ENCODE peak calls at places on chromosome 3, in five cellular contexts. G is left ventricle myocardium inferior, H is HL-60, N is endodermal cell, B is cardiac muscle cell. C is an unnamed sample.

GRCh38 chr3:186724911-186725310 is 7.8 kb downstream of the KNG1 start:
- DNase-seq in G (no peak), H (no peak), N (no peak), B (no peak), C (no peak)

GRCh38 chr3:194133661-194134230 is 2.2 kb upstream of the HES1 start:
- DNase-seq in G (peak; percentile 75), H (no peak), N (peak; percentile 90), B (peak; percentile 66), C (peak; percentile 37)

GRCh38 chr3:151259664-151260063 is 18.7 kb downstream of the P2RY14 start:
- DNase-seq in G (no peak), H (no peak), N (no peak), B (no peak), C (no peak)

GRCh38 chr3:107198522-107199271 is 178.5 kb upstream of the CCDC54 start:
- DNase-seq in G (peak; percentile 64), H (no peak), N (no peak), B (no peak), C (no peak)

GRCh38 chr3:170961616-170962400 is 53.4 kb upstream of the EIF5A2 start:
- DNase-seq in G (no peak), H (no peak), N (no peak), B (peak; percentile 46), C (peak; percentile 59)

GRCh38 chr3:114219741-114220140 is 17.6 kb downstream of the ZNF80 start:
- DNase-seq in G (no peak), H (no peak), N (no peak), B (peak; percentile 11), C (no peak)

GRCh38 chr3:49780080-49780967 is 6.0 kb downstream of the IP6K1 start:
- DNase-seq in G (no peak), H (no peak), N (no peak), B (no peak), C (no peak)

GRCh38 chr3:59251899-59252298 is 202.1 kb upstream of the CFAP20DC start:
- DNase-seq in G (no peak), H (no peak), N (no peak), B (no peak), C (no peak)

GRCh38 chr3:190586631-190587000 is 72.7 kb downstream of the IL1RAP start:
- DNase-seq in G (no peak), H (no peak), N (no peak), B (no peak), C (no peak)

GRCh38 chr3:61733866-61734265 is 172.5 kb downstream of the PTPRG start:
- DNase-seq in G (peak; percentile 28), H (no peak), N (no peak), B (no peak), C (no peak)

GRCh38 chr3:25469609-25470008 is 41.5 kb downstream of the RARB start:
- DNase-seq in G (peak; percentile 41), H (no peak), N (no peak), B (no peak), C (no peak)

GRCh38 chr3:169668957-169669681 is 5.6 kb upstream of the MECOM start:
- DNase-seq in G (peak; percentile 76), H (no peak), N (peak; percentile 93), B (peak; percentile 88), C (peak; percentile 74)

GRCh38 chr3:114351822-114352145 is 58.0 kb downstream of the TIGIT start:
- DNase-seq in G (no peak), H (no peak), N (no peak), B (no peak), C (no peak)

GRCh38 chr3:4782095-4782494 is 197.1 kb upstream of the BHLHE40 start:
- DNase-seq in G (no peak), H (no peak), N (no peak), B (no peak), C (no peak)

GRCh38 chr3:107392549-107393165 is 15.4 kb downstream of the CCDC54 start:
- DNase-seq in G (no peak), H (no peak), N (no peak), B (no peak), C (no peak)

DNA sequence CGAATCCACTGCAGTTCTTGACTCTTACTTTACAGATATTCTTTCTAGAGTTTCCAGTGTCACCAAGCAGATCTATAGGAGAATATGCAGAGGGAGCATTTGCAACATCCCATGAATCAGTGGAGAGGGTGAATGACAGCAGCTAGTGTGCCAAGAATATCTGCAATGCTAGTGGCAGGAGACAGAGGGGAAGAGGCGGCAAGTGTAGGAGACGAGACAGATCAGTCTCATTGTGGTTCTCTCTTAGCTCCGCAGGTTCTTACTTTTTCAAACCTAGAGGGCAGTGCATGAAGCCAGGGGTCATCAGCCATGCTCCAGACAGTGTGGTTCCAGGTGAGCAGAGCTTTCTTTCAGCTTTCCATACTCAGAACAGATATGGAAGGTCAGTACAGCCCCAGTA is 749 bp downstream of the ZNF619 start:
- DNase-seq in G (no peak), H (no peak), N (no peak), B (no peak), C (no peak)
- H3K27ac ChIP-seq in G (peak overlapping the region; percentile 80), H (peak overlapping the region; percentile 86), N (no peak overlapping the region), B (no peak overlapping the region), C (no peak overlapping the region)

GRCh38 chr3:39502838-39503145 is 35.3 kb downstream of the MOBP start:
- DNase-seq in G (no peak), H (no peak), N (no peak), B (no peak), C (no peak)

GRCh38 chr3:39505866-39506738 is 38.6 kb downstream of the MOBP start:
- DNase-seq in G (no peak), H (no peak), N (peak; percentile 80), B (peak; percentile 19), C (no peak)

GRCh38 chr3:39501059-39501458 is 33.6 kb downstream of the MOBP start:
- DNase-seq in G (no peak), H (no peak), N (no peak), B (no peak), C (no peak)

GRCh38 chr3:39499651-39500273 is 32.3 kb downstream of the MOBP start:
- DNase-seq in G (no peak), H (no peak), N (no peak), B (no peak), C (no peak)

GRCh38 chr3:39501982-39502837 is 34.7 kb downstream of the MOBP start:
- DNase-seq in G (no peak), H (no peak), N (no peak), B (no peak), C (no peak)
- H3K4me3 ChIP-seq in G (peak overlapping the region; percentile 49), H (no peak overlapping the region), N (no peak overlapping the region), B (no peak overlapping the region), C (no peak overlapping the region)

GRCh38 chr3:185164428-185165217 is 11.8 kb upstream of the C3orf70 start:
- DNase-seq in G (no peak), H (no peak), N (no peak), B (no peak), C (no peak)

GRCh38 chr3:185162634-185163033 is 9.8 kb upstream of the C3orf70 start:
- DNase-seq in G (no peak), H (no peak), N (no peak), B (no peak), C (no peak)

GRCh38 chr3:185157347-185157746 is 4.5 kb upstream of the C3orf70 start:
- DNase-seq in G (no peak), H (no peak), N (no peak), B (no peak), C (no peak)

DNA sequence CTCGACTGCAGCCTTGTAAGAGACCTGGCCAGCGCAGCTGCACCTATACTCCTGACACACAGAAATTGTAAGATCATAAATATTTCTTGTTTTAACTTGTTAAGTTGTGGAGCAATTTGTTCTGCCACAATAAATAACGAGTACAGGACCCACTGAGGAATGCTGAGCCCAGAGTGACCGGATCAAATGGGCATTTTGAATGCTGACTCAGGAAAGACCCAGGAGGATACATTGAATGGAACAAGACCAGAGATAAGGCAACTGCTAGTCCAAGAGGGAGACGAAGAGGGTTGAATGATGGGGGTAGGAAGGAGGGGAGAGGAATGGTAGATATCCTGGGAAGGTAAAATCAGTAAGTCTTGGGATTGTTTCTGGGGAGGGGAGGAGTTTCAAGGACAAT is 8.9 kb upstream of the C3orf70 start:
- DNase-seq in G (no peak), H (no peak), N (no peak), B (no peak), C (no peak)
- H3K27me3 ChIP-seq in G (peaks cover 52% of the 10 kb centered on the region), H (no peaks in the 10 kb centered on the region), N (peaks cover 10% of the 10 kb centered on the region), B (peaks cover 4% of the 10 kb centered on the region), C (no peaks in the 10 kb centered on the region)

GRCh38 chr3:135944831-135945230 is 20.7 kb upstream of the PPP2R3A start:
- DNase-seq in G (no peak), H (no peak), N (no peak), B (no peak), C (no peak)
- H3K27ac ChIP-seq in G (no peak overlapping the region), H (no peak overlapping the region), N (no peak overlapping the region), B (no peak overlapping the region), C (no peak overlapping the region)

GRCh38 chr3:126530171-126531050 is 6.5 kb downstream of the CHST13 start:
- DNase-seq in G (peak; percentile 53), H (peak; percentile 95), N (no peak), B (no peak), C (no peak)
- H3K4me3 ChIP-seq in G (no peak overlapping the region), H (no peak overlapping the region), N (no peak overlapping the region), B (no peak overlapping the region), C (no peak overlapping the region)